ENCODE peak calls at places on chromosomes 6 and 20, in ten cellular contexts. J, Z, O, T, S, M, G, C, I and N are unnamed samples.

GRCh38 chr20:37383229-37383989 is 37.5 kb downstream of the SRC start:
- DNase-seq in J (peak; percentile 96), Z (no peak), O (no peak), T (peak; percentile 77), S (peak; percentile 29), M (no peak), G (no peak), C (no peak), I (no peak), N (no peak)

GRCh38 chr20:51156041-51156795 is 133.3 kb upstream of the KCNG1 start:
- DNase-seq in J (no peak), Z (no peak), O (no peak), T (no peak), S (no peak), M (no peak), G (no peak), C (no peak), I (no peak), N (no peak)

GRCh38 chr6:131615275-131615674 is 12.8 kb downstream of the MED23 start:
- DNase-seq in J (no peak), Z (no peak), O (no peak), T (no peak), S (no peak), M (no peak), G (no peak), C (no peak), I (no peak), N (no peak)

GRCh38 chr6:36977470-36977941 is 8.5 kb downstream of the MTCH1 start:
- DNase-seq in J (no peak), Z (no peak), O (no peak), T (no peak), S (no peak), M (no peak), G (no peak), C (no peak), I (no peak), N (no peak)

GRCh38 chr6:132504757-132505156 is 8.2 kb downstream of the STX7 start:
- DNase-seq in J (peak; percentile 11), Z (no peak), O (no peak), T (no peak), S (no peak), M (no peak), G (no peak), C (no peak), I (no peak), N (no peak)

GRCh38 chr20:3046677-3047462 is 1.0 kb downstream of the MRPS26 start:
- DNase-seq in J (peak; percentile 25), Z (no peak), O (peak; percentile 67), T (peak; percentile 77), S (no peak), M (no peak), G (peak; percentile 25), C (no peak), I (no peak), N (peak; percentile 46)

GRCh38 chr20:39117486-39117885 is 155.3 kb downstream of the DHX35 start:
- DNase-seq in J (peak; percentile 31), Z (no peak), O (no peak), T (peak; percentile 80), S (no peak), M (no peak), G (no peak), C (no peak), I (no peak), N (peak; percentile 53)

GRCh38 chr6:161915456-161915964 is 641.6 kb upstream of the AGPAT4 start:
- DNase-seq in J (no peak), Z (no peak), O (no peak), T (no peak), S (no peak), M (no peak), G (no peak), C (no peak), I (no peak), N (no peak)

GRCh38 chr6:33418690-33419291 is 884 bp upstream of the CUTA start:
- DNase-seq in J (no peak), Z (no peak), O (no peak), T (no peak), S (peak; percentile 85), M (peak; percentile 89), G (peak; percentile 58), C (no peak), I (no peak), N (no peak)

GRCh38 chr6:22113046-22113766 is 183.6 kb downstream of the PRL start:
- DNase-seq in J (peak; percentile 84), Z (no peak), O (no peak), T (peak; percentile 99), S (no peak), M (no peak), G (no peak), C (peak; percentile 99), I (no peak), N (no peak)

GRCh38 chr6:98041921-98042320 is 758.9 kb upstream of the MMS22L start:
- DNase-seq in J (no peak), Z (no peak), O (no peak), T (no peak), S (no peak), M (no peak), G (no peak), C (no peak), I (no peak), N (no peak)

GRCh38 chr20:37630161-37630560 is 63.7 kb upstream of the CTNNBL1 start:
- DNase-seq in J (peak; percentile 22), Z (no peak), O (no peak), T (no peak), S (no peak), M (no peak), G (no peak), C (no peak), I (no peak), N (no peak)

GRCh38 chr6:168877821-168878282 is 375.8 kb downstream of the THBS2 start:
- DNase-seq in J (no peak), Z (no peak), O (no peak), T (no peak), S (no peak), M (no peak), G (no peak), C (no peak), I (no peak), N (no peak)

GRCh38 chr6:12258191-12258590 is 32.0 kb upstream of the EDN1 start:
- DNase-seq in J (peak; percentile 13), Z (no peak), O (no peak), T (no peak), S (no peak), M (no peak), G (no peak), C (no peak), I (no peak), N (no peak)

GRCh38 chr6:158417760-158418098 is 105.5 kb downstream of the TULP4 start:
- DNase-seq in J (peak; percentile 33), Z (no peak), O (no peak), T (peak; percentile 38), S (no peak), M (no peak), G (no peak), C (no peak), I (no peak), N (no peak)

GRCh38 chr6:168956884-168957730 is 296.5 kb downstream of the THBS2 start:
- DNase-seq in J (peak; percentile 74), Z (no peak), O (peak; percentile 61), T (peak; percentile 77), S (no peak), M (peak; percentile 73), G (peak; percentile 48), C (peak; percentile 47), I (peak; percentile 64), N (peak; percentile 50)

GRCh38 chr6:158769228-158769627 is 49.9 kb downstream of the EZR start:
- DNase-seq in J (no peak), Z (no peak), O (no peak), T (no peak), S (no peak), M (peak; percentile 58), G (no peak), C (no peak), I (no peak), N (no peak)

GRCh38 chr6:56724455-56724854 is 81.8 kb upstream of the DST start:
- DNase-seq in J (no peak), Z (no peak), O (no peak), T (no peak), S (no peak), M (no peak), G (no peak), C (peak; percentile 70), I (no peak), N (no peak)